ENCODE peak calls at places on chromosomes 4 and X, in four cellular contexts. T, O, E and U are unnamed samples.

GRCh38 chrX:70219938-70220764 is 14.3 kb upstream of the AWAT1 start:
- DNase-seq in E (no peak), O (peak), T (no peak), U (peak)

GRCh38 chrX:1462596-1463251 is 10.0 kb upstream of the ASMTL start:
- DNase-seq in E (peak), O (no peak), T (no peak), U (no peak)

GRCh38 chrX:43166874-43167273 is 388.9 kb upstream of the PPP1R2C start:
- DNase-seq in O (peak), T (no peak), E (no peak), U (no peak)

GRCh38 chr4:157221895-157222763 is 1.6 kb downstream of the GRIA2 start:
- DNase-seq in T (peak), O (no peak), E (peak), U (no peak)

GRCh38 chr4:77819409-77819835 is 254 bp upstream of the CNOT6L start:
- DNase-seq in O (no peak), E (no peak), T (peak), U (no peak)

GRCh38 chr4:77453911-77454310 is 151.7 kb upstream of the CXCL13 start:
- DNase-seq in O (no peak), E (no peak), T (no peak), U (no peak)

GRCh38 chr4:2264481-2265041 is 2.7 kb upstream of the MXD4 start:
- DNase-seq in T (no peak), E (no peak), O (no peak), U (no peak)

GRCh38 chr4:25890653-25891485 is 23.2 kb upstream of the SMIM20 start:
- DNase-seq in E (peak), O (no peak), T (no peak), U (no peak)

GRCh38 chr4:180827610-180828009 is 1415.6 kb upstream of the TENM3 start:
- DNase-seq in T (no peak), E (no peak), O (no peak), U (no peak)

GRCh38 chr4:174646326-174646725 is 124.0 kb upstream of the HPGD start:
- DNase-seq in O (no peak), T (no peak), E (no peak), U (no peak)

DNA sequence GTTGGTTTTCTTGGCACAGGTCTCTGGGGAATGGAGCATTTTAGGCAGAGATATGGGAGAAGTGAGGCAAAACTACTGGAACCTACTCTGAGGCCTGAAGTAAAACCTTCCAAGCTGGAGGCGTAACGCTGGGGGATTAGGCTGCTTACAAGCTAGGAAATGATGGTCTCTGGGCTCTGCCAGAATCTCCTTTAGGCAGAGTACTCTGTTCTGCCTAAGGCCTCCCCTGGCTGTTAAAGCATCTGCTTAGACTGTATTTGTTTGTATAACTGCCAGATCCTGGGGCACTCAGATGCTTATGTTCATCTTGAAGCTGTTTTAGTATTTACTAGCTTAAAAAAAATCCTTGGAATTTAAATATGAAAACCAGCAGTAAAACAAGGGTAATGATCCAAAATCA is 822.2 kb downstream of the RPA4 start:
- DNase-seq in O (no peak), E (no peak), T (no peak), U (no peak)
- TF ChIP-seq YY1 in O (no peak), E (no peak), T (no peak), U (no peak)

GRCh38 chr4:15649914-15650545 is 5.1 kb downstream of the FBXL5 start:
- DNase-seq in E (no peak), T (peak), O (peak), U (peak)

GRCh38 chr4:15652191-15652590 is 3.0 kb downstream of the FBXL5 start:
- DNase-seq in T (no peak), E (no peak), O (no peak), U (no peak)

GRCh38 chr4:15653430-15653829 is 1.7 kb downstream of the FBXL5 start:
- DNase-seq in O (no peak), E (no peak), T (no peak), U (no peak)

GRCh38 chr4:15651682-15652081 is 3.5 kb downstream of the FBXL5 start:
- DNase-seq in O (no peak), T (no peak), E (no peak), U (no peak)

DNA sequence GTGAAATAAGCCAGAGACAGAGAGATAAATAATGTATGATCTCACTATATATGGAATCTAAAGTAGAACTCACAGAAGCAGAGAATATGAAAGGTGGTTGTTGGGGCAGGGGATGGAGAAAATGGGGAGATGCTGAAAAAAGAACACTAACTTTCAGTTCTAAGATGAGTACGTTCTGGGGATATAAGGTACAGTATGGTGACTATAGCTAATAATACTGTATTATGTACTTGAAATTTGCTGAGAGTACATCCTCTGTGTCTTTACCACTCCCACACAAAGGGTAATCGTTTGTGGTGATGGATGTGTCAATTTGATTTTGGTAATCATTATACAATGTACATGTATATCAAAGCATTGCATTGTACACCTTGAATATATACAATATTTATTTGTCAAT is 6.6 kb downstream of the FBXL5 start:
- DNase-seq in E (no peak), O (no peak), T (no peak), U (no peak)
- TF ChIP-seq YY1 in E (no peak), O (no peak), T (no peak), U (no peak)

GRCh38 chr4:88171206-88171605 is 12.8 kb upstream of the ABCG2 start:
- DNase-seq in O (no peak), T (no peak), E (no peak), U (no peak)

GRCh38 chr4:88163286-88163685 is 4.8 kb upstream of the ABCG2 start:
- DNase-seq in E (no peak), O (no peak), T (no peak), U (no peak)

GRCh38 chr4:88169298-88169697 is 10.9 kb upstream of the ABCG2 start:
- DNase-seq in E (no peak), O (no peak), T (no peak), U (no peak)

GRCh38 chr4:88162636-88163035 is 4.2 kb upstream of the ABCG2 start:
- DNase-seq in T (no peak), E (no peak), O (peak), U (no peak)

DNA sequence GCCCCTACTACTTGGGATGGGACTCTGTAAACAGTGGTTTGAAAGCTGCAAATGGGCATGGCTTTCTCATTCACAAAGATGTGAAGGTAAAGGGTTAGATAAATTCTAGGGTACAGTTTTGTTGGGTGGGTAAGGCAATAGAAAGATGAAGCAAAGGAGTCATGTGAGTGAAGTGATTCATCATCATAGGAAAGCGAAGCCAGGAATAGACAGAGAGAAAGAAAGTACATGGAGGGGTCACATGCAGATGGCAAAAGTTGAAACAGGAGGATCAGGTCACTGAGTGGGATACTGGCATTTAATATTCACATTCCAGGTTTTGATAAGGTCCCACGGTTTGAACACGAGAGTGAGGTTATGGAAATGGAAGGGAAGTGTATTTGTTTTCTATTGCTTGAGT is 8.2 kb upstream of the ABCG2 start:
- DNase-seq in E (no peak), O (no peak), T (no peak), U (no peak)
- TF ChIP-seq YY1 in E (no peak), O (no peak), T (no peak), U (no peak)

DNA sequence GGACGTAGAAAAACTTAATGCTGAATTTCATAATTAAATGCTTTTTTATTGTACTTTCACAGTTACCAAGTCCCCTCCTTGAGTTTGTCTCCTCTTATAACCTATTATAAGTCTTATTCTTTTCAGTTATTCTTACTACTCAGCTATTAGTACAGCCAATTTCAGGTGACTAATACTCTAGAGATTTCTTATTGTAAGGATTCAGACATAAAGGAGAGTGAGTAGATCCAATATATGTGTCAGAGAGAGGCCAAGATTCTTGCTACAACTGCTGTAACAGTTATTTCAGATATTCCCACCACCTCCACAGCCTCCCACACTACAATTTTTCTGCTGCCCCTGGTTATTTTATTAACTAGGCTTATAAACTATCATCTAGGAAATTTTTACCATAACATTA is 274.5 kb downstream of the GPAT3 start:
- DNase-seq in T (no peak), O (no peak), E (no peak), U (no peak)
- TF ChIP-seq YY1 in T (no peak), O (no peak), E (no peak), U (no peak)

GRCh38 chr4:90057091-90057490 is 70.1 kb upstream of the CCSER1 start:
- DNase-seq in O (no peak), T (no peak), E (no peak), U (no peak)

GRCh38 chr4:90051999-90052398 is 75.2 kb upstream of the CCSER1 start:
- DNase-seq in O (no peak), E (no peak), T (no peak), U (no peak)
- TF ChIP-seq YY1 in O (no peak), E (no peak), T (no peak), U (no peak)

GRCh38 chr4:119104644-119105273 is 30.9 kb upstream of the MYOZ2 start:
- DNase-seq in E (no peak), O (no peak), T (no peak), U (no peak)

GRCh38 chr4:119105605-119106004 is 30.0 kb upstream of the MYOZ2 start:
- DNase-seq in E (no peak), O (no peak), T (no peak), U (no peak)

GRCh38 chr4:119100640-119101039 is 35.0 kb upstream of the MYOZ2 start:
- DNase-seq in E (no peak), O (no peak), T (no peak), U (no peak)

GRCh38 chr4:119106036-119107000 is 29.3 kb upstream of the MYOZ2 start:
- DNase-seq in O (no peak), T (no peak), E (no peak), U (no peak)

GRCh38 chr4:119103263-119103662 is 32.4 kb upstream of the MYOZ2 start:
- DNase-seq in E (no peak), O (peak), T (no peak), U (peak)
- TF ChIP-seq YY1 in E (no peak), O (no peak), T (no peak), U (no peak)

GRCh38 chrX:72029473-72030411 is 102.0 kb downstream of the RTL5 start:
- DNase-seq in O (peak), E (peak), T (peak), U (no peak)
- TF ChIP-seq YY1 in O (no peak), E (no peak), T (no peak), U (no peak)

DNA sequence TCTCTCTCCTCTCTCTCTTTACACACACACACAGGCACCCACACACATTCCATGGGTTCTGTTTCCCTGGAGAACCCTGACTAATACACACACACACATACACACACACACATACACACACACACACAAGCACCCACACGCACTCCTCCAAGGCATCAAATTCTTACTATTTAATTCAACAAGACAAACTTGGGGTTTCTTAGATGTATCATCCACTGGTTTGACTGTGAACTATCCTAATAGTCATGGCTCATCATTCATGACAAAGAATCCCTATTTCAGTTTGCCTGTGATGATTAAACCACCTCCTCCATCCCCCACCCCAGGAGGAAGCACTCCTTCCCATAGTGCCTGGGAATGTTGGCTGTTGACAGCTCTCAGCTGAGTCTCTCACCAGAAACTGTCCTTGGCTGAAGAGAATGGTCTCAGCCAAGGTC is 98.2 kb downstream of the USP46 start:
- DNase-seq in E (no peak), T (no peak), O (no peak), U (no peak)
- TF ChIP-seq YY1 in E (no peak), T (no peak), O (no peak), U (no peak)

DNA sequence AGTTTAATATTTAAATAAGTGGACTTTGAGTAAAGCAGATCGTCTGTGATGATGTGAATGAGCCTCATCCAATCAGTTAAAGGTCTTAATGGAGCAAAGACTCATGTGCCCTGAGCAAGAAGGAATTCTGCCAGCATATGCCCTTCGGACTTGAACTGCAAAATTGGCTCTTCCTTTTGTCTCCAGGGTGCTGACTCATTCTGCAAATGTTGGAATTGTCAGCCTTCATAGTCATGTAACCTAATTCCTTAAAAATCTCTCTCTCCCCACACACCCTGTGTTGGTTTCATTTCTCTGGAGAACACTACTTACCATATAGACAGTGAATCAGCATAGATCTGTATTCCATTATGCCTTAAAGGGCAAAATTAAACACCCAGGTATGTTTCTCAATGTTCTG is 609.8 kb upstream of the GALNTL6 start:
- DNase-seq in T (no peak), E (no peak), O (no peak), U (no peak)
- TF ChIP-seq YY1 in T (no peak), E (no peak), O (no peak), U (no peak)